ENCODE peak calls at places on chromosome 6, in nine cellular contexts. U, T, A, C, M, Q, P, S and J are unnamed samples.

GRCh38 chr6:8435845-8436168 is 462 bp upstream of the SLC35B3 start:
- DNase-seq in U (no peak), T (no peak), A (no peak), C (no peak), M (no peak), Q (no peak), P (no peak), S (no peak), J (no peak)

GRCh38 chr6:36130672-36131516 is 581 bp downstream of the MAPK13 start:
- DNase-seq in U (no peak), T (no peak), A (no peak), C (no peak), M (no peak), Q (no peak), P (no peak), S (peak), J (no peak)

GRCh38 chr6:32163559-32164258 is 686 bp upstream of the EGFL8 start:
- DNase-seq in U (no peak), T (peak), A (no peak), C (no peak), M (no peak), Q (no peak), P (no peak), S (no peak), J (no peak)

GRCh38 chr6:39295538-39295937 is 18.7 kb downstream of the KCNK17 start:
- DNase-seq in U (peak), T (peak), A (no peak), C (no peak), M (no peak), Q (no peak), P (no peak), S (no peak), J (peak)

GRCh38 chr6:137487947-137488735 is 6.1 kb downstream of the OLIG3 start:
- DNase-seq in U (no peak), T (no peak), A (no peak), C (no peak), M (no peak), Q (no peak), P (no peak), S (no peak), J (no peak)

GRCh38 chr6:161163466-161164181 is 110.2 kb downstream of the AGPAT4 start:
- DNase-seq in U (no peak), T (no peak), A (no peak), C (no peak), M (no peak), Q (no peak), P (no peak), S (no peak), J (no peak)

GRCh38 chr6:122400121-122400450 is 634 bp downstream of the HSF2 start:
- DNase-seq in U (no peak), T (no peak), A (no peak), C (peak), M (peak), Q (no peak), P (no peak), S (no peak), J (no peak)

GRCh38 chr6:89297695-89298351 is 17.3 kb downstream of the GABRR2 start:
- DNase-seq in U (peak), T (peak), A (peak), C (peak), M (peak), Q (peak), P (no peak), S (peak), J (peak)

GRCh38 chr6:156752666-156753301 is 24.4 kb upstream of the ARID1B start:
- DNase-seq in U (peak), T (peak), A (no peak), C (no peak), M (no peak), Q (no peak), P (no peak), S (no peak), J (no peak)

GRCh38 chr6:11702039-11702795 is 76.4 kb downstream of the ADTRP start:
- DNase-seq in U (peak), T (no peak), A (no peak), C (peak), M (peak), Q (no peak), P (no peak), S (peak), J (peak)

GRCh38 chr6:67640462-67640861 is 994.6 kb upstream of the ADGRB3 start:
- DNase-seq in U (no peak), T (no peak), A (no peak), C (no peak), M (peak), Q (no peak), P (no peak), S (peak), J (no peak)

GRCh38 chr6:30842754-30843610 is 41.3 kb upstream of the DDR1 start:
- DNase-seq in U (peak), T (no peak), A (no peak), C (no peak), M (no peak), Q (no peak), P (no peak), S (peak), J (peak)

GRCh38 chr6:109179507-109179906 is 84.2 kb downstream of the CEP57L1 start:
- DNase-seq in U (no peak), T (no peak), A (no peak), C (no peak), M (no peak), Q (no peak), P (no peak), S (no peak), J (no peak)

GRCh38 chr6:72865467-72865866 is 243.6 kb downstream of the KCNQ5 start:
- DNase-seq in U (peak), T (no peak), A (no peak), C (peak), M (peak), Q (no peak), P (no peak), S (peak), J (no peak)

GRCh38 chr6:142833054-142833453 is 111.9 kb downstream of the HIVEP2 start:
- DNase-seq in U (peak), T (no peak), A (no peak), C (peak), M (peak), Q (no peak), P (no peak), S (peak), J (peak)

GRCh38 chr6:168886306-168886854 is 367.3 kb downstream of the THBS2 start:
- DNase-seq in U (no peak), T (no peak), A (no peak), C (no peak), M (no peak), Q (no peak), P (no peak), S (no peak), J (no peak)

GRCh38 chr6:1024161-1024560 is 287.7 kb upstream of the FOXQ1 start:
- DNase-seq in U (no peak), T (no peak), A (no peak), C (no peak), M (no peak), Q (no peak), P (no peak), S (no peak), J (no peak)

GRCh38 chr6:31620586-31621319 is at the start of gene PRRC2A:
- DNase-seq in U (peak), T (no peak), A (peak), C (peak), M (no peak), Q (no peak), P (no peak), S (peak), J (peak)

GRCh38 chr6:169246445-169246844 is 7.2 kb downstream of the THBS2 start:
- DNase-seq in U (no peak), T (peak), A (no peak), C (no peak), M (no peak), Q (no peak), P (no peak), S (no peak), J (no peak)

GRCh38 chr6:73200247-73200646 is 25.0 kb downstream of the KHDC1L start:
- DNase-seq in U (no peak), T (no peak), A (no peak), C (no peak), M (no peak), Q (no peak), P (no peak), S (no peak), J (no peak)

GRCh38 chr6:70327036-70327435 is 24.2 kb upstream of the COL9A1 start:
- DNase-seq in U (no peak), T (no peak), A (no peak), C (no peak), M (no peak), Q (no peak), P (no peak), S (no peak), J (no peak)

GRCh38 chr6:163729127-163729872 is 314.8 kb downstream of the QKI start:
- DNase-seq in U (no peak), T (no peak), A (no peak), C (no peak), M (no peak), Q (no peak), P (no peak), S (no peak), J (no peak)

GRCh38 chr6:39243809-39244208 is 14.5 kb upstream of the KCNK5 start:
- DNase-seq in U (no peak), T (peak), A (no peak), C (no peak), M (no peak), Q (no peak), P (no peak), S (no peak), J (no peak)

GRCh38 chr6:156016186-156016976 is 560.7 kb upstream of the NOX3 start:
- DNase-seq in U (no peak), T (no peak), A (no peak), C (no peak), M (no peak), Q (no peak), P (no peak), S (no peak), J (no peak)

GRCh38 chr6:6596529-6596928 is 8.0 kb downstream of the LY86 start:
- DNase-seq in U (no peak), T (no peak), A (no peak), C (no peak), M (no peak), Q (no peak), P (no peak), S (no peak), J (no peak)

GRCh38 chr6:160070427-160070826 is 51.2 kb upstream of the SLC22A1 start:
- DNase-seq in U (no peak), T (no peak), A (no peak), C (no peak), M (no peak), Q (no peak), P (no peak), S (no peak), J (no peak)

GRCh38 chr6:148440877-148441453 is 98.3 kb downstream of the SASH1 start:
- DNase-seq in U (peak), T (peak), A (peak), C (peak), M (peak), Q (peak), P (no peak), S (peak), J (peak)

GRCh38 chr6:147067184-147067583 is 137.0 kb upstream of the STXBP5 start:
- DNase-seq in U (no peak), T (no peak), A (no peak), C (no peak), M (no peak), Q (no peak), P (no peak), S (peak), J (no peak)

GRCh38 chr6:31943742-31944141 is 2.2 kb upstream of the CFB start:
- DNase-seq in U (no peak), T (peak), A (no peak), C (no peak), M (no peak), Q (no peak), P (no peak), S (no peak), J (no peak)

GRCh38 chr6:35027807-35028206 is 113.3 kb downstream of the TCP11 start:
- DNase-seq in U (no peak), T (no peak), A (no peak), C (no peak), M (no peak), Q (no peak), P (no peak), S (no peak), J (no peak)

GRCh38 chr6:100962466-100962865 is 81.3 kb upstream of the ASCC3 start:
- DNase-seq in U (no peak), T (no peak), A (no peak), C (no peak), M (no peak), Q (no peak), P (no peak), S (no peak), J (no peak)